ENCODE peak calls at places on chromosomes 11 and 22, in four cellular contexts. One of them, this sample, is unnamed.

GRCh38 chr11:63922673-63923192 is 5.8 kb upstream of the RCOR2 start:
- DNase-seq in colonic mucosa: no peak
- DNase-seq in body of pancreas: no peak
- DNase-seq in tibial artery: no peak
- DNase-seq in this sample: no peak

GRCh38 chr11:77819921-77820564 is 479 bp downstream of the RSF1 start:
- DNase-seq in colonic mucosa: peak; percentile 68
- DNase-seq in body of pancreas: peak; percentile 40
- DNase-seq in tibial artery: peak; percentile 78
- DNase-seq in this sample: peak; percentile 42

GRCh38 chr11:36492724-36493304 is 17.3 kb downstream of the TRAF6 start:
- DNase-seq in colonic mucosa: peak; percentile 29
- DNase-seq in body of pancreas: peak; percentile 34
- DNase-seq in tibial artery: no peak
- DNase-seq in this sample: no peak

GRCh38 chr22:20203142-20204099 is 52.6 kb upstream of the CCDC188 start:
- DNase-seq in colonic mucosa: no peak
- DNase-seq in body of pancreas: peak; percentile 67
- DNase-seq in tibial artery: no peak
- DNase-seq in this sample: no peak

GRCh38 chr11:122042981-122043380 is 73.0 kb downstream of the BLID start:
- DNase-seq in colonic mucosa: no peak
- DNase-seq in body of pancreas: no peak
- DNase-seq in tibial artery: no peak
- DNase-seq in this sample: no peak

GRCh38 chr11:46554205-46555162 is 39.3 kb downstream of the AMBRA1 start:
- DNase-seq in colonic mucosa: no peak
- DNase-seq in body of pancreas: peak; percentile 48
- DNase-seq in tibial artery: no peak
- DNase-seq in this sample: no peak

GRCh38 chr11:31500560-31500959 is 8.9 kb downstream of the IMMP1L start:
- DNase-seq in colonic mucosa: no peak
- DNase-seq in body of pancreas: no peak
- DNase-seq in tibial artery: no peak
- DNase-seq in this sample: no peak

GRCh38 chr22:42080287-42080686 is 787 bp downstream of the SMDT1 start:
- DNase-seq in colonic mucosa: peak; percentile 55
- DNase-seq in body of pancreas: peak; percentile 59
- DNase-seq in tibial artery: peak; percentile 64
- DNase-seq in this sample: no peak

GRCh38 chr11:124812876-124813275 is 12.7 kb upstream of the MSANTD2 start:
- DNase-seq in colonic mucosa: no peak
- DNase-seq in body of pancreas: no peak
- DNase-seq in tibial artery: no peak
- DNase-seq in this sample: no peak

GRCh38 chr11:58060939-58061672 is 30.4 kb downstream of the OR6Q1 start:
- DNase-seq in colonic mucosa: no peak
- DNase-seq in body of pancreas: no peak
- DNase-seq in tibial artery: no peak
- DNase-seq in this sample: no peak

GRCh38 chr22:48576333-48577013 is 1251.2 kb downstream of the BRD1 start:
- DNase-seq in colonic mucosa: no peak
- DNase-seq in body of pancreas: no peak
- DNase-seq in tibial artery: no peak
- DNase-seq in this sample: no peak

GRCh38 chr11:14974723-14975587 is 2.8 kb upstream of the CALCA start:
- DNase-seq in colonic mucosa: peak; percentile 55
- DNase-seq in body of pancreas: peak; percentile 54
- DNase-seq in tibial artery: no peak
- DNase-seq in this sample: no peak

GRCh38 chr22:20559174-20559760 is 51.9 kb downstream of the MED15 start:
- DNase-seq in colonic mucosa: no peak
- DNase-seq in body of pancreas: no peak
- DNase-seq in tibial artery: no peak
- DNase-seq in this sample: no peak

GRCh38 chr11:77395460-77396175 is 78.3 kb downstream of the PAK1 start:
- DNase-seq in colonic mucosa: no peak
- DNase-seq in body of pancreas: no peak
- DNase-seq in tibial artery: no peak
- DNase-seq in this sample: no peak

GRCh38 chr22:48432721-48433518 is 1394.8 kb downstream of the BRD1 start:
- DNase-seq in colonic mucosa: no peak
- DNase-seq in body of pancreas: no peak
- DNase-seq in tibial artery: no peak
- DNase-seq in this sample: no peak

GRCh38 chr11:31050061-31050790 is 319.3 kb downstream of the DCDC1 start:
- DNase-seq in colonic mucosa: peak; percentile 32
- DNase-seq in body of pancreas: no peak
- DNase-seq in tibial artery: no peak
- DNase-seq in this sample: no peak

GRCh38 chr11:129374081-129374992 is 1.3 kb upstream of the BARX2 start:
- DNase-seq in colonic mucosa: peak; percentile 45
- DNase-seq in body of pancreas: no peak
- DNase-seq in tibial artery: no peak
- DNase-seq in this sample: no peak

DNA sequence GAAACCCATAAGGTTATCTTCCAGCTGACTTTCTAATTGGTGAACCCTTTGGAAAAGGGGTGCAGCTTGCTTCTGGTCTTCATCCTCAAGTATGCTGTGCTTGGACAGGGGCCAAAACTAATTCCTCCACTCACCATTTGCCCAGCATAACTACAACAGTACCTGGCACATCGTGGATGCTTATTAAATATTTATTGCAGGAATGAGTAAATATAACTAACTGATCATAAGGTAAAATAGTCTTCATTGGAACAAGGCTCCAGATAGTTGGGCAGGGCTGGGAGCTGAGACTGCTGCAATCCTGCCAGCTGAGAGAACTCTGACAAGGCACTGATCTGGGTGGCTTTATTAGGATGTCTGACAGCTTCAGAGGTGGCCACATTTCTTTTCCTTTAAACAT is 2.4 kb upstream of the SIDT2 start:
- DNase-seq in colonic mucosa: no peak
- DNase-seq in body of pancreas: no peak
- DNase-seq in tibial artery: no peak
- DNase-seq in this sample: no peak
- H3K27ac ChIP-seq in colonic mucosa: no peak overlapping the region
- H3K27ac ChIP-seq in body of pancreas: no peak overlapping the region
- H3K27ac ChIP-seq in tibial artery: no peak overlapping the region
- H3K27ac ChIP-seq in this sample: no peak overlapping the region

GRCh38 chr22:35593885-35594470 is 23.2 kb downstream of the MB start:
- DNase-seq in colonic mucosa: no peak
- DNase-seq in body of pancreas: no peak
- DNase-seq in tibial artery: no peak
- DNase-seq in this sample: no peak
- TF ChIP-seq CTCF in colonic mucosa: no peak
- TF ChIP-seq CTCF in body of pancreas: no peak
- TF ChIP-seq CTCF in tibial artery: no peak
- TF ChIP-seq CTCF in this sample: no peak

DNA sequence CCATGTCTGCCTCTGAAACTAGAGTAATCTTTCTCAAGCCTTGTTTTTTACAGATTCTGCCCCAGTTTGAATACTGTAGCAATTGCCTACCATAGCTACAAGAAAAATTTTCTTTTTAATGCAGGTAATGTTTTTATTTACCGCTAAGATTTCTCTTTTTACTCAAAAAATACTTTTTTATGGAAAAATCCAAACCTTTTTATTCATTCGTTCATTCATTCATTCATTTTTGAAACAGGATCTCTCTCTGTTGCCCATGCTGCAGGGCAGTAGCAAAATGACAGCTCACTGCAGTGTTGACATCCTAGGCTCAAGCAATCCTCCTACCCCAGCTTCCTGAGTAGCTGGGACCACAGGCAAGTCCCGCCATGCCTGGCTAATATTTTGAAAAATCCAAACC is 2.7 kb upstream of the CPT1A start:
- DNase-seq in colonic mucosa: no peak
- DNase-seq in body of pancreas: no peak
- DNase-seq in tibial artery: no peak
- DNase-seq in this sample: no peak
- H3K27ac ChIP-seq in colonic mucosa: no peak overlapping the region
- H3K27ac ChIP-seq in body of pancreas: no peak overlapping the region
- H3K27ac ChIP-seq in tibial artery: no peak overlapping the region
- H3K27ac ChIP-seq in this sample: no peak overlapping the region

GRCh38 chr11:80505771-80506170 is 1064.9 kb upstream of the TENM4 start:
- DNase-seq in colonic mucosa: no peak
- DNase-seq in body of pancreas: no peak
- DNase-seq in tibial artery: no peak
- DNase-seq in this sample: no peak
- TF ChIP-seq CTCF in colonic mucosa: no peak
- TF ChIP-seq CTCF in body of pancreas: no peak
- TF ChIP-seq CTCF in tibial artery: no peak
- TF ChIP-seq CTCF in this sample: no peak

GRCh38 chr11:61955031-61955415 is 4.9 kb downstream of the BEST1 start:
- DNase-seq in colonic mucosa: peak; percentile 48
- DNase-seq in body of pancreas: peak; percentile 77
- DNase-seq in tibial artery: peak; percentile 88
- DNase-seq in this sample: peak; percentile 81
- H3K27ac ChIP-seq in colonic mucosa: peak overlapping the region; percentile 39
- H3K27ac ChIP-seq in body of pancreas: peak overlapping the region; percentile 28
- H3K27ac ChIP-seq in tibial artery: peak overlapping the region; percentile 56
- H3K27ac ChIP-seq in this sample: peak overlapping the region; percentile 87

GRCh38 chr11:74035264-74035663 is 26.4 kb upstream of the UCP3 start:
- DNase-seq in colonic mucosa: no peak
- DNase-seq in body of pancreas: no peak
- DNase-seq in tibial artery: no peak
- DNase-seq in this sample: no peak

GRCh38 chr11:74031310-74031676 is 22.4 kb upstream of the UCP3 start:
- DNase-seq in colonic mucosa: no peak
- DNase-seq in body of pancreas: no peak
- DNase-seq in tibial artery: no peak
- DNase-seq in this sample: no peak

GRCh38 chr11:74030668-74031309 is 21.9 kb upstream of the UCP3 start:
- DNase-seq in colonic mucosa: no peak
- DNase-seq in body of pancreas: no peak
- DNase-seq in tibial artery: no peak
- DNase-seq in this sample: no peak

GRCh38 chr11:74037309-74037708 is 28.4 kb upstream of the UCP3 start:
- DNase-seq in colonic mucosa: no peak
- DNase-seq in body of pancreas: no peak
- DNase-seq in tibial artery: no peak
- DNase-seq in this sample: no peak

GRCh38 chr11:74033046-74033445 is 24.2 kb upstream of the UCP3 start:
- DNase-seq in colonic mucosa: no peak
- DNase-seq in body of pancreas: no peak
- DNase-seq in tibial artery: no peak
- DNase-seq in this sample: no peak
- TF ChIP-seq CTCF in colonic mucosa: no peak
- TF ChIP-seq CTCF in body of pancreas: no peak
- TF ChIP-seq CTCF in tibial artery: no peak
- TF ChIP-seq CTCF in this sample: no peak

GRCh38 chr11:66006134-66006890 is 4.0 kb downstream of the BANF1 start:
- DNase-seq in colonic mucosa: no peak
- DNase-seq in body of pancreas: no peak
- DNase-seq in tibial artery: no peak
- DNase-seq in this sample: no peak

GRCh38 chr11:66004186-66004585 is 1.9 kb downstream of the BANF1 start:
- DNase-seq in colonic mucosa: no peak
- DNase-seq in body of pancreas: no peak
- DNase-seq in tibial artery: no peak
- DNase-seq in this sample: no peak

GRCh38 chr11:66002648-66003225 is 434 bp downstream of the BANF1 start:
- DNase-seq in colonic mucosa: peak; percentile 67
- DNase-seq in body of pancreas: peak; percentile 83
- DNase-seq in tibial artery: peak; percentile 80
- DNase-seq in this sample: peak; percentile 57

GRCh38 chr11:66001941-66002647 is at the start of the genes BANF1 and EIF1AD:
- DNase-seq in colonic mucosa: peak; percentile 95
- DNase-seq in body of pancreas: peak; percentile 95
- DNase-seq in tibial artery: peak; percentile 96
- DNase-seq in this sample: peak; percentile 93

DNA sequence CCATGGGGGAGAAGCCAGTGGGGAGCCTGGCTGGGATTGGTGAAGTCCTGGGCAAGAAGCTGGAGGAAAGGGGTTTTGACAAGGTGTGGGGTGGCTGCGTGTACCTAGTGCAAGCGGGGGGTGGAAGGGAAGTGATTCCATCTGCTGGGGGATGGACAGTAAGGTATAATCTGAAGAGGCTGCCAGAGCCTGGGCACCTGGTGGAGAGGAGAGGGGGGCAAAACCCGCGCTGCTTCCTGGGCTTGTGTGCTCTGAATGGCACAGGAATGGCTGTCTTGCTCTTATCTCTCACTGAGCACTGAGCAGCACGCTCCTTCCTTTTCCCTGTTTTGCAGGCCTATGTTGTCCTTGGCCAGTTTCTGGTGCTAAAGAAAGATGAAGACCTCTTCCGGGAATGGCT is 988 bp downstream of the BANF1 start:
- DNase-seq in colonic mucosa: no peak
- DNase-seq in body of pancreas: no peak
- DNase-seq in tibial artery: no peak
- DNase-seq in this sample: no peak
- H3K27ac ChIP-seq in colonic mucosa: peak overlapping the region; percentile 93
- H3K27ac ChIP-seq in body of pancreas: no peak overlapping the region
- H3K27ac ChIP-seq in tibial artery: peak overlapping the region; percentile 87
- H3K27ac ChIP-seq in this sample: peak overlapping the region; percentile 95

DNA sequence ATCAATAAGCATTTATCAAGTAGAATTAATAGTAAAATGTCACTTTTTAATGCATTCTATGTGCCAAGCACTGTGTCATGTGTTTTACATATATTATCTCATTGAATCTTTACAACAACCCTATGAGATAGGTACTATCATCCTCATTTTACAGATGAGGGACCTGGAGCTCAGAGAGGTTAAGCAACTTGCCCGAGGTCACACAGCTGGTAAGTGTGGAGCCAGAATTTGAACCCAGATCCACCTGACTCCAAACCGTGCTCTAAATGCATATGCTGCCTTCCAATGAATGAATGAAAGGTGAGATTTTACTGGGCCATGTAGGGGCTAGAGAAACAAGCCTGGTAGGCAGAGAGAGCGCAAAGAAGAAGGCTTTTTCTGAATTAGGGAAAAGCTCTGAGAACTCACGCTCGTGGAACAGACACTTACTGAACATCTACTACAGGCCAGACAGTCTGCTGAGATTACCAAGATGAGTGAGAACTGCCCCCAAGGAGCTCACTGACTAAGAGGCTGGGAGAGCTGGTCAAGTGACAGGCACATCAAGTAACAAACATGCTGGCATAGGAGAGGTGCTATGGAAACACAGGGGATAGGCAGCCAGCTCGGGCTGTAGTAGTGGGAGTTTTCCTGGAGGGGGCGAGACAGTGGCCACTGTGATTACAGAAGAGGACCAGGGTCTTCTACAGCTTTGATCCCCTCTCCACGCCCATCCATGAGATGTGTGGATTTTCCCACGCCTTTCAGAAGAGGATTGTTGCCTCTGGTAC is 4.4 kb downstream of the ABCG4 start:
- DNase-seq in colonic mucosa: no peak
- DNase-seq in body of pancreas: no peak
- DNase-seq in tibial artery: no peak
- DNase-seq in this sample: no peak
- TF ChIP-seq CTCF in colonic mucosa: no peak
- TF ChIP-seq CTCF in body of pancreas: no peak
- TF ChIP-seq CTCF in tibial artery: no peak
- TF ChIP-seq CTCF in this sample: no peak